ENCODE peak calls at places on chromosomes 7 and 10, in ten cellular contexts. F is HepG2; S is GF-D8; H is activated CD8-positive, alpha-beta memory T cell treated with anti-CD3 and anti-CD28 coated beads for 4 hours; U is gastrocnemius medialis; K is right lobe of liver; N is PC-9; E is astrocyte of the spinal cord; V is naive thymus-derived CD8-positive, alpha-beta T cell; O is fibroblast of lung. Q is an unnamed sample.

GRCh38 chr10:11057448-11057847 is 39.8 kb downstream of the CELF2 start:
- DNase-seq in F (no peak), S (no peak), H (no peak), U (no peak), K (no peak), N (no peak), E (no peak), V (no peak), O (no peak), Q (no peak)

GRCh38 chr7:149196705-149197171 is 1.4 kb downstream of the ZNF282 start:
- DNase-seq in F (peak), S (no peak), H (no peak), U (no peak), K (no peak), N (peak), E (no peak), V (no peak), O (no peak), Q (peak)

GRCh38 chr10:87060280-87060928 is 34.2 kb downstream of the GLUD1 start:
- DNase-seq in F (peak), S (no peak), H (no peak), U (no peak), K (no peak), N (no peak), E (no peak), V (no peak), O (no peak), Q (no peak)

GRCh38 chr10:74921744-74922143 is 95.3 kb downstream of the KAT6B start:
- DNase-seq in F (no peak), S (no peak), H (no peak), U (no peak), K (peak), N (peak), E (peak), V (no peak), O (no peak), Q (peak)

GRCh38 chr7:132187869-132188789 is 388.1 kb downstream of the PLXNA4 start:
- DNase-seq in F (no peak), S (no peak), H (no peak), U (no peak), K (no peak), N (no peak), E (no peak), V (no peak), O (no peak), Q (no peak)

GRCh38 chr7:92753614-92754013 is 82.8 kb downstream of the CDK6 start:
- DNase-seq in F (no peak), S (no peak), H (no peak), U (no peak), K (no peak), N (no peak), E (peak), V (no peak), O (no peak), Q (no peak)

GRCh38 chr7:105621617-105622016 is 40.3 kb upstream of the EFCAB10 start:
- DNase-seq in F (no peak), S (no peak), H (no peak), U (no peak), K (no peak), N (no peak), E (peak), V (no peak), O (peak), Q (no peak)

GRCh38 chr10:120313715-120314114 is 143.3 kb upstream of the PLPP4 start:
- DNase-seq in F (no peak), S (no peak), H (no peak), U (no peak), K (no peak), N (no peak), E (no peak), V (no peak), O (no peak), Q (no peak)

GRCh38 chr7:47302560-47302959 is 279.4 kb downstream of the TNS3 start:
- DNase-seq in F (no peak), S (no peak), H (no peak), U (no peak), K (no peak), N (no peak), E (no peak), V (no peak), O (no peak), Q (no peak)

GRCh38 chr10:43585046-43585445 is 10.6 kb upstream of the ZNF239 start:
- DNase-seq in F (no peak), S (no peak), H (no peak), U (no peak), K (no peak), N (no peak), E (no peak), V (no peak), O (no peak), Q (no peak)

GRCh38 chr7:120813089-120813488 is 44.9 kb downstream of the TSPAN12 start:
- DNase-seq in F (no peak), S (no peak), H (no peak), U (no peak), K (no peak), N (no peak), E (no peak), V (no peak), O (no peak), Q (no peak)

GRCh38 chr7:151245360-151246160 is 2.9 kb downstream of the SMARCD3 start:
- DNase-seq in F (no peak), S (no peak), H (peak), U (no peak), K (no peak), N (no peak), E (no peak), V (peak), O (no peak), Q (peak)

GRCh38 chr10:6602700-6603084 is 22.6 kb upstream of the PRKCQ start:
- DNase-seq in F (no peak), S (no peak), H (no peak), U (no peak), K (no peak), N (no peak), E (no peak), V (no peak), O (no peak), Q (no peak)